ENCODE peak calls at places on chromosome 18, in seven cellular contexts. E, I, R, C, A, G and J are unnamed samples.

GRCh38 chr18:77524909-77525308 is 275.3 kb downstream of the GALR1 start:
- DNase-seq in E (no peak), I (no peak), R (peak), C (no peak), A (no peak), G (no peak), J (no peak)

GRCh38 chr18:49186242-49186641 is 235.5 kb upstream of the SMAD7 start:
- DNase-seq in E (no peak), I (no peak), R (no peak), C (no peak), A (no peak), G (no peak), J (no peak)

GRCh38 chr18:50631831-50632285 is 72.0 kb downstream of the MAPK4 start:
- DNase-seq in E (no peak), I (no peak), R (no peak), C (no peak), A (no peak), G (no peak), J (no peak)

GRCh38 chr18:50286391-50287027 is 983 bp downstream of the CXXC1 start:
- DNase-seq in E (no peak), I (peak), R (peak), C (no peak), A (no peak), G (no peak), J (no peak)

GRCh38 chr18:79309572-79310278 is 86.0 kb upstream of the NFATC1 start:
- DNase-seq in E (no peak), I (no peak), R (no peak), C (no peak), A (no peak), G (no peak), J (no peak)

GRCh38 chr18:78675231-78675630 is 304.4 kb upstream of the SALL3 start:
- DNase-seq in E (no peak), I (no peak), R (no peak), C (no peak), A (no peak), G (no peak), J (no peak)

GRCh38 chr18:53567935-53568574 is 656.4 kb downstream of the MBD2 start:
- DNase-seq in E (no peak), I (peak), R (no peak), C (peak), A (no peak), G (no peak), J (peak)

GRCh38 chr18:33746261-33746660 is 168.2 kb downstream of the ASXL3 start:
- DNase-seq in E (no peak), I (no peak), R (no peak), C (no peak), A (no peak), G (peak), J (no peak)

GRCh38 chr18:59150236-59150635 is 10.6 kb downstream of the SEC11C start:
- DNase-seq in E (no peak), I (no peak), R (peak), C (no peak), A (no peak), G (no peak), J (no peak)

GRCh38 chr18:51170689-51171088 is 26.8 kb downstream of the MEX3C start:
- DNase-seq in E (no peak), I (no peak), R (no peak), C (no peak), A (no peak), G (no peak), J (no peak)

GRCh38 chr18:1585881-1586488 is 681.3 kb downstream of the ADCYAP1 start:
- DNase-seq in E (no peak), I (peak), R (no peak), C (peak), A (no peak), G (no peak), J (peak)

GRCh38 chr18:77114564-77115391 is 17.8 kb downstream of the MBP start:
- DNase-seq in E (no peak), I (peak), R (no peak), C (peak), A (peak), G (no peak), J (peak)

GRCh38 chr18:8298186-8298585 is 311.1 kb upstream of the RAB12 start:
- DNase-seq in E (no peak), I (no peak), R (no peak), C (no peak), A (no peak), G (no peak), J (no peak)

GRCh38 chr18:9750606-9751304 is 42.7 kb downstream of the RAB31 start:
- DNase-seq in E (no peak), I (no peak), R (no peak), C (no peak), A (no peak), G (no peak), J (no peak)

GRCh38 chr18:323253-323622 is 55.4 kb upstream of the THOC1 start:
- DNase-seq in E (no peak), I (peak), R (no peak), C (peak), A (no peak), G (no peak), J (no peak)

GRCh38 chr18:40949138-40949949 is 1005.7 kb upstream of the PIK3C3 start:
- DNase-seq in E (no peak), I (no peak), R (no peak), C (no peak), A (no peak), G (no peak), J (no peak)

GRCh38 chr18:52694804-52695203 is 354.8 kb downstream of the DCC start:
- DNase-seq in E (no peak), I (peak), R (no peak), C (no peak), A (no peak), G (no peak), J (no peak)

GRCh38 chr18:76447268-76447890 is 47.7 kb downstream of the ZNF516 start:
- DNase-seq in E (no peak), I (no peak), R (no peak), C (no peak), A (peak), G (no peak), J (no peak)

GRCh38 chr18:76466410-76466991 is 28.5 kb downstream of the ZNF516 start:
- DNase-seq in E (no peak), I (no peak), R (no peak), C (no peak), A (no peak), G (no peak), J (no peak)

GRCh38 chr18:9648431-9649163 is 34.2 kb upstream of the PPP4R1 start:
- DNase-seq in E (no peak), I (peak), R (no peak), C (no peak), A (no peak), G (no peak), J (peak)

GRCh38 chr18:51235011-51235789 is 37.7 kb upstream of the MEX3C start:
- DNase-seq in E (no peak), I (peak), R (no peak), C (no peak), A (no peak), G (no peak), J (peak)

GRCh38 chr18:3608488-3608887 is 158.5 kb downstream of the TGIF1 start:
- DNase-seq in E (no peak), I (no peak), R (no peak), C (no peak), A (no peak), G (no peak), J (no peak)

GRCh38 chr18:32714571-32715148 is 58.2 kb downstream of the KLHL14 start:
- DNase-seq in E (no peak), I (peak), R (peak), C (peak), A (no peak), G (peak), J (peak)

GRCh38 chr18:44514106-44514505 is 166.6 kb upstream of the SETBP1 start:
- DNase-seq in E (no peak), I (no peak), R (no peak), C (no peak), A (no peak), G (peak), J (no peak)

GRCh38 chr18:26710460-26711096 is 154.9 kb downstream of the AQP4 start:
- DNase-seq in E (no peak), I (no peak), R (no peak), C (no peak), A (no peak), G (no peak), J (no peak)

GRCh38 chr18:65755616-65756015 is 4.8 kb downstream of the CDH7 start:
- DNase-seq in E (no peak), I (no peak), R (no peak), C (no peak), A (no peak), G (no peak), J (no peak)

GRCh38 chr18:74351354-74351753 is 35.7 kb downstream of the C18orf63 start:
- DNase-seq in E (no peak), I (peak), R (no peak), C (no peak), A (no peak), G (no peak), J (no peak)

GRCh38 chr18:59123588-59124369 is 15.9 kb upstream of the SEC11C start:
- DNase-seq in E (no peak), I (peak), R (no peak), C (no peak), A (no peak), G (no peak), J (peak)

GRCh38 chr18:59915606-59916005 is 15.8 kb downstream of the PMAIP1 start:
- DNase-seq in E (no peak), I (no peak), R (no peak), C (no peak), A (no peak), G (no peak), J (no peak)

GRCh38 chr18:71899183-71899582 is 645.0 kb downstream of the CBLN2 start:
- DNase-seq in E (no peak), I (no peak), R (no peak), C (no peak), A (no peak), G (no peak), J (no peak)

GRCh38 chr18:52339891-52340371 is at the start of gene DCC:
- DNase-seq in E (no peak), I (peak), R (peak), C (peak), A (no peak), G (no peak), J (peak)

GRCh38 chr18:55189972-55190371 is 230.7 kb upstream of the CCDC68 start:
- DNase-seq in E (no peak), I (peak), R (no peak), C (no peak), A (no peak), G (no peak), J (no peak)

GRCh38 chr18:58354791-58355190 is 274.1 kb downstream of the ALPK2 start:
- DNase-seq in E (no peak), I (no peak), R (no peak), C (no peak), A (no peak), G (no peak), J (no peak)

GRCh38 chr18:61666876-61667590 is 225.8 kb downstream of the RNF152 start:
- DNase-seq in E (no peak), I (no peak), R (no peak), C (no peak), A (no peak), G (no peak), J (no peak)

GRCh38 chr18:26648509-26649192 is 100.3 kb upstream of the KCTD1 start:
- DNase-seq in E (no peak), I (no peak), R (no peak), C (no peak), A (no peak), G (no peak), J (no peak)